ENCODE peak calls at places on chromosome 5, in four cellular contexts. K is stimulated activated CD4-positive, alpha-beta T cell treated with anti-CD3 and anti-CD28 coated beads, Interleukin-15, amount 100 ng/mL, for 1 hour; S is stimulated activated CD8-positive, alpha-beta memory T cell treated with anti-CD3 and anti-CD28 coated beads, Interleukin-15, amount 100 ng/mL, for 48 hours; L is HCEC 1CT. U is an unnamed sample.

GRCh38 chr5:174327317-174327864 is 281.9 kb downstream of the NSG2 start:
- DNase-seq in K (no peak), S (peak), L (peak), U (peak)

GRCh38 chr5:83492331-83492730 is 20.8 kb downstream of the VCAN start:
- DNase-seq in K (no peak), S (no peak), L (no peak), U (no peak)

GRCh38 chr5:120463991-120464626 is at the start of gene PRR16:
- DNase-seq in K (no peak), S (no peak), L (peak), U (no peak)

GRCh38 chr5:149730620-149731331 is 666 bp downstream of the PPARGC1B start:
- DNase-seq in K (peak), S (peak), L (peak), U (peak)

GRCh38 chr5:21212026-21212425 is 1224.0 kb upstream of the CDH18 start:
- DNase-seq in K (no peak), S (no peak), L (no peak), U (no peak)

GRCh38 chr5:60184599-60184998 is 291.1 kb upstream of the PDE4D start:
- DNase-seq in K (no peak), S (no peak), L (no peak), U (no peak)

GRCh38 chr5:54007822-54008777 is 302.3 kb downstream of the ARL15 start:
- DNase-seq in K (no peak), S (no peak), L (peak), U (no peak)

GRCh38 chr5:154972476-154973080 is 31.7 kb downstream of the MRPL22 start:
- DNase-seq in K (no peak), S (no peak), L (peak), U (peak)

GRCh38 chr5:96657068-96657467 is 5.1 kb upstream of the CAST start:
- DNase-seq in K (peak), S (peak), L (peak), U (no peak)

GRCh38 chr5:31220968-31221367 is 27.5 kb downstream of the CDH6 start:
- DNase-seq in K (no peak), S (no peak), L (no peak), U (no peak)

GRCh38 chr5:176577312-176578176 is 28.4 kb downstream of the CDHR2 start:
- DNase-seq in K (no peak), S (no peak), L (no peak), U (no peak)

GRCh38 chr5:74035521-74035937 is 409.5 kb downstream of the ARHGEF28 start:
- DNase-seq in K (no peak), S (no peak), L (peak), U (no peak)

GRCh38 chr5:165325201-165325600 is 1819.8 kb downstream of the MAT2B start:
- DNase-seq in K (no peak), S (no peak), L (peak), U (no peak)

GRCh38 chr5:98307811-98308210 is 465.7 kb upstream of the RGMB start:
- DNase-seq in K (no peak), S (no peak), L (peak), U (no peak)

GRCh38 chr5:137521246-137521645 is 22.1 kb upstream of the SPOCK1 start:
- DNase-seq in K (no peak), S (no peak), L (no peak), U (no peak)

GRCh38 chr5:53257806-53258373 is 148.3 kb upstream of the MOCS2 start:
- DNase-seq in K (no peak), S (no peak), L (no peak), U (no peak)

GRCh38 chr5:1111727-1112289 is at the start of gene SLC12A7:
- DNase-seq in K (no peak), S (peak), L (no peak), U (no peak)

GRCh38 chr5:167770461-167770860 is 521.0 kb upstream of the WWC1 start:
- DNase-seq in K (no peak), S (no peak), L (peak), U (no peak)

GRCh38 chr5:6832994-6833393 is 119.8 kb downstream of the TENT4A start:
- DNase-seq in K (no peak), S (no peak), L (no peak), U (no peak)

GRCh38 chr5:6712582-6713273 is 504 bp upstream of the TENT4A start:
- DNase-seq in K (peak), S (peak), L (peak), U (peak)

GRCh38 chr5:112208699-112209615 is 210.1 kb downstream of the EPB41L4A start:
- DNase-seq in K (no peak), S (no peak), L (no peak), U (no peak)

GRCh38 chr5:73977146-73977545 is 351.1 kb downstream of the ARHGEF28 start:
- DNase-seq in K (no peak), S (no peak), L (no peak), U (no peak)

GRCh38 chr5:152938630-152939029 is 533.6 kb upstream of the NMUR2 start:
- DNase-seq in K (no peak), S (no peak), L (no peak), U (no peak)

GRCh38 chr5:29412979-29413378 is 1780.5 kb upstream of the CDH6 start:
- DNase-seq in K (no peak), S (no peak), L (no peak), U (no peak)

GRCh38 chr5:39209924-39210323 is 9.4 kb downstream of the FYB1 start:
- DNase-seq in K (peak), S (peak), L (no peak), U (no peak)

GRCh38 chr5:152523964-152524363 is 118.9 kb upstream of the NMUR2 start:
- DNase-seq in K (no peak), S (no peak), L (peak), U (no peak)

GRCh38 chr5:173496129-173496882 is 120.1 kb downstream of the BOD1 start:
- DNase-seq in K (no peak), S (no peak), L (no peak), U (no peak)

GRCh38 chr5:84724683-84725082 is 340.0 kb upstream of the EDIL3 start:
- DNase-seq in K (no peak), S (no peak), L (no peak), U (no peak)

U was measured in caudate nucleus.